ENCODE peak calls at places on chromosomes 13 and 19, in nine cellular contexts. One of them, this sample, is unnamed.

GRCh38 chr13:99005609-99006008 is 27.7 kb upstream of the DOCK9 start:
- DNase-seq in tibial nerve: no peak
- DNase-seq in uterus: no peak
- DNase-seq in esophagus squamous epithelium: no peak
- DNase-seq in astrocyte: no peak
- DNase-seq in GM23338: no peak
- DNase-seq in A673: no peak
- DNase-seq in heart left ventricle: no peak
- DNase-seq in HL-60: no peak
- DNase-seq in this sample: no peak

GRCh38 chr19:39046037-39046821 is 13.9 kb upstream of the FBXO27 start:
- DNase-seq in tibial nerve: no peak
- DNase-seq in uterus: no peak
- DNase-seq in esophagus squamous epithelium: no peak
- DNase-seq in astrocyte: no peak
- DNase-seq in GM23338: peak; percentile 41
- DNase-seq in A673: peak; percentile 82
- DNase-seq in heart left ventricle: no peak
- DNase-seq in HL-60: no peak
- DNase-seq in this sample: no peak

GRCh38 chr13:46345400-46345799 is 41.7 kb downstream of the RUBCNL start:
- DNase-seq in tibial nerve: peak; percentile 21
- DNase-seq in uterus: no peak
- DNase-seq in esophagus squamous epithelium: no peak
- DNase-seq in astrocyte: no peak
- DNase-seq in GM23338: no peak
- DNase-seq in A673: no peak
- DNase-seq in heart left ventricle: no peak
- DNase-seq in HL-60: no peak
- DNase-seq in this sample: no peak

GRCh38 chr13:51793570-51794273 is 10.2 kb downstream of the DHRS12 start:
- DNase-seq in tibial nerve: no peak
- DNase-seq in uterus: no peak
- DNase-seq in esophagus squamous epithelium: no peak
- DNase-seq in astrocyte: peak; percentile 88
- DNase-seq in GM23338: no peak
- DNase-seq in A673: peak; percentile 51
- DNase-seq in heart left ventricle: no peak
- DNase-seq in HL-60: peak; percentile 96
- DNase-seq in this sample: no peak

GRCh38 chr19:4909172-4909896 is at the start of gene UHRF1:
- DNase-seq in tibial nerve: no peak
- DNase-seq in uterus: no peak
- DNase-seq in esophagus squamous epithelium: no peak
- DNase-seq in astrocyte: no peak
- DNase-seq in GM23338: peak; percentile 44
- DNase-seq in A673: peak; percentile 91
- DNase-seq in heart left ventricle: no peak
- DNase-seq in HL-60: peak; percentile 77
- DNase-seq in this sample: no peak

GRCh38 chr19:24078688-24079087 is 8.3 kb upstream of the ZNF254 start:
- DNase-seq in tibial nerve: no peak
- DNase-seq in uterus: no peak
- DNase-seq in esophagus squamous epithelium: no peak
- DNase-seq in astrocyte: no peak
- DNase-seq in GM23338: peak; percentile 80
- DNase-seq in A673: no peak
- DNase-seq in heart left ventricle: no peak
- DNase-seq in HL-60: no peak
- DNase-seq in this sample: no peak

GRCh38 chr19:49347835-49348234 is 12.6 kb downstream of the CD37 start:
- DNase-seq in tibial nerve: no peak
- DNase-seq in uterus: no peak
- DNase-seq in esophagus squamous epithelium: no peak
- DNase-seq in astrocyte: peak; percentile 57
- DNase-seq in GM23338: peak; percentile 85
- DNase-seq in A673: peak; percentile 68
- DNase-seq in heart left ventricle: no peak
- DNase-seq in HL-60: no peak
- DNase-seq in this sample: no peak

GRCh38 chr19:38506723-38507550 is 73.4 kb downstream of the RYR1 start:
- DNase-seq in tibial nerve: no peak
- DNase-seq in uterus: peak; percentile 71
- DNase-seq in esophagus squamous epithelium: peak; percentile 52
- DNase-seq in astrocyte: no peak
- DNase-seq in GM23338: peak; percentile 99
- DNase-seq in A673: peak; percentile 94
- DNase-seq in heart left ventricle: peak; percentile 33
- DNase-seq in HL-60: peak; percentile 68
- DNase-seq in this sample: peak; percentile 90

GRCh38 chr13:27182844-27183497 is 11.4 kb upstream of the USP12 start:
- DNase-seq in tibial nerve: no peak
- DNase-seq in uterus: no peak
- DNase-seq in esophagus squamous epithelium: no peak
- DNase-seq in astrocyte: peak; percentile 91
- DNase-seq in GM23338: no peak
- DNase-seq in A673: no peak
- DNase-seq in heart left ventricle: peak; percentile 69
- DNase-seq in HL-60: no peak
- DNase-seq in this sample: no peak

GRCh38 chr13:77650409-77650808 is 47.1 kb upstream of the SLAIN1 start:
- DNase-seq in tibial nerve: no peak
- DNase-seq in uterus: no peak
- DNase-seq in esophagus squamous epithelium: no peak
- DNase-seq in astrocyte: no peak
- DNase-seq in GM23338: no peak
- DNase-seq in A673: no peak
- DNase-seq in heart left ventricle: no peak
- DNase-seq in HL-60: no peak
- DNase-seq in this sample: no peak

GRCh38 chr13:102881819-102882686 is 36.2 kb downstream of the ERCC5 start:
- DNase-seq in tibial nerve: no peak
- DNase-seq in uterus: no peak
- DNase-seq in esophagus squamous epithelium: no peak
- DNase-seq in astrocyte: no peak
- DNase-seq in GM23338: no peak
- DNase-seq in A673: no peak
- DNase-seq in heart left ventricle: no peak
- DNase-seq in HL-60: no peak
- DNase-seq in this sample: no peak

GRCh38 chr13:102873653-102874052 is 27.8 kb downstream of the ERCC5 start:
- DNase-seq in tibial nerve: no peak
- DNase-seq in uterus: no peak
- DNase-seq in esophagus squamous epithelium: no peak
- DNase-seq in astrocyte: peak; percentile 18
- DNase-seq in GM23338: no peak
- DNase-seq in A673: no peak
- DNase-seq in heart left ventricle: no peak
- DNase-seq in HL-60: no peak
- DNase-seq in this sample: no peak

GRCh38 chr13:102879793-102880499 is 34.1 kb downstream of the ERCC5 start:
- DNase-seq in tibial nerve: no peak
- DNase-seq in uterus: no peak
- DNase-seq in esophagus squamous epithelium: no peak
- DNase-seq in astrocyte: no peak
- DNase-seq in GM23338: no peak
- DNase-seq in A673: no peak
- DNase-seq in heart left ventricle: no peak
- DNase-seq in HL-60: no peak
- DNase-seq in this sample: no peak

GRCh38 chr13:102877285-102877684 is 31.5 kb downstream of the ERCC5 start:
- DNase-seq in tibial nerve: no peak
- DNase-seq in uterus: no peak
- DNase-seq in esophagus squamous epithelium: no peak
- DNase-seq in astrocyte: peak; percentile 63
- DNase-seq in GM23338: no peak
- DNase-seq in A673: no peak
- DNase-seq in heart left ventricle: peak; percentile 46
- DNase-seq in HL-60: no peak
- DNase-seq in this sample: no peak

GRCh38 chr13:102878491-102878890 is 32.7 kb downstream of the ERCC5 start:
- DNase-seq in tibial nerve: no peak
- DNase-seq in uterus: no peak
- DNase-seq in esophagus squamous epithelium: no peak
- DNase-seq in astrocyte: peak; percentile 93
- DNase-seq in GM23338: peak; percentile 18
- DNase-seq in A673: no peak
- DNase-seq in heart left ventricle: no peak
- DNase-seq in HL-60: no peak
- DNase-seq in this sample: no peak
- H3K27ac ChIP-seq in tibial nerve: no peak overlapping the region
- H3K27ac ChIP-seq in uterus: no peak overlapping the region
- H3K27ac ChIP-seq in esophagus squamous epithelium: no peak overlapping the region
- H3K27ac ChIP-seq in astrocyte: peak overlapping the region; percentile 43
- H3K27ac ChIP-seq in GM23338: peak overlapping the region; percentile 45
- H3K27ac ChIP-seq in A673: no peak overlapping the region
- H3K27ac ChIP-seq in heart left ventricle: peak overlapping the region; percentile 16
- H3K27ac ChIP-seq in HL-60: no peak overlapping the region
- H3K27ac ChIP-seq in this sample: no peak overlapping the region

GRCh38 chr19:50870417-50871089 is 2.7 kb upstream of the KLK2 start:
- DNase-seq in tibial nerve: no peak
- DNase-seq in uterus: no peak
- DNase-seq in esophagus squamous epithelium: no peak
- DNase-seq in astrocyte: no peak
- DNase-seq in GM23338: peak; percentile 60
- DNase-seq in A673: no peak
- DNase-seq in heart left ventricle: no peak
- DNase-seq in HL-60: no peak
- DNase-seq in this sample: no peak
- TF ChIP-seq CTCF in tibial nerve: no peak
- TF ChIP-seq CTCF in uterus: no peak
- TF ChIP-seq CTCF in esophagus squamous epithelium: no peak
- TF ChIP-seq CTCF in astrocyte: no peak
- TF ChIP-seq CTCF in GM23338: peak; percentile 84
- TF ChIP-seq CTCF in A673: no peak
- TF ChIP-seq CTCF in heart left ventricle: no peak
- TF ChIP-seq CTCF in HL-60: no peak
- TF ChIP-seq CTCF in this sample: no peak

DNA sequence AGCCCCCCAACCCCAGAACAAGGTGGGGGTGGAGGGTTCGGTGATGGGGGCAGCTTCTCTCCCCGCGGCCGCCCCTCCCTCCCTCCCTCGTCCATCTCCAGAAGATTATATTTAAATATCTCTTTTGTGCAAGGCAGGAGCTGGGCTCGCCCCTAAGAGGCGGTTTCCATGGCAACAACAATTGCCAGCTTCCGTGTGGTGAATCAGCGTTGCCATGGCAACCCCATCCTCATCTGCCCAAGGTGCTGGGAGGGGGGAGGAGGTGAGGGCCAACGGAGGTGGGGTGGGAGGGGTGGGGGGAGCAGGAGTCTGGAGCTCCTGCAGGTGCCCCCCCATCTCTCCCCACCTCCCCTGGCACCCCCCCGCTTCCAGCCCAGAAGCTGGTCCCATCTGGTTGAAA is 46.4 kb downstream of the CELF5 start:
- DNase-seq in tibial nerve: no peak
- DNase-seq in uterus: no peak
- DNase-seq in esophagus squamous epithelium: no peak
- DNase-seq in astrocyte: peak; percentile 18
- DNase-seq in GM23338: peak; percentile 96
- DNase-seq in A673: peak; percentile 84
- DNase-seq in heart left ventricle: no peak
- DNase-seq in HL-60: peak; percentile 20
- DNase-seq in this sample: peak; percentile 51
- H3K27me3 ChIP-seq in tibial nerve: peaks cover 91% of the 10 kb centered on the region
- H3K27me3 ChIP-seq in uterus: peaks cover 6% of the 10 kb centered on the region
- H3K27me3 ChIP-seq in esophagus squamous epithelium: peaks cover 27% of the 10 kb centered on the region
- H3K27me3 ChIP-seq in astrocyte: peaks cover 43% of the 10 kb centered on the region
- H3K27me3 ChIP-seq in GM23338: peaks cover 13% of the 10 kb centered on the region
- H3K27me3 ChIP-seq in A673: peaks cover 17% of the 10 kb centered on the region
- H3K27me3 ChIP-seq in heart left ventricle: peaks cover 12% of the 10 kb centered on the region
- H3K27me3 ChIP-seq in HL-60: peaks cover 20% of the 10 kb centered on the region
- H3K27me3 ChIP-seq in this sample: peaks cover 29% of the 10 kb centered on the region

GRCh38 chr19:1228161-1228560 is 9.6 kb downstream of the CBARP start:
- DNase-seq in tibial nerve: no peak
- DNase-seq in uterus: no peak
- DNase-seq in esophagus squamous epithelium: no peak
- DNase-seq in astrocyte: no peak
- DNase-seq in GM23338: no peak
- DNase-seq in A673: no peak
- DNase-seq in heart left ventricle: no peak
- DNase-seq in HL-60: no peak
- DNase-seq in this sample: no peak
- H3K27ac ChIP-seq in tibial nerve: no peak overlapping the region
- H3K27ac ChIP-seq in uterus: no peak overlapping the region
- H3K27ac ChIP-seq in esophagus squamous epithelium: no peak overlapping the region
- H3K27ac ChIP-seq in astrocyte: no peak overlapping the region
- H3K27ac ChIP-seq in GM23338: peak overlapping the region; percentile 55
- H3K27ac ChIP-seq in A673: no peak overlapping the region
- H3K27ac ChIP-seq in heart left ventricle: no peak overlapping the region
- H3K27ac ChIP-seq in HL-60: no peak overlapping the region
- H3K27ac ChIP-seq in this sample: no peak overlapping the region

DNA sequence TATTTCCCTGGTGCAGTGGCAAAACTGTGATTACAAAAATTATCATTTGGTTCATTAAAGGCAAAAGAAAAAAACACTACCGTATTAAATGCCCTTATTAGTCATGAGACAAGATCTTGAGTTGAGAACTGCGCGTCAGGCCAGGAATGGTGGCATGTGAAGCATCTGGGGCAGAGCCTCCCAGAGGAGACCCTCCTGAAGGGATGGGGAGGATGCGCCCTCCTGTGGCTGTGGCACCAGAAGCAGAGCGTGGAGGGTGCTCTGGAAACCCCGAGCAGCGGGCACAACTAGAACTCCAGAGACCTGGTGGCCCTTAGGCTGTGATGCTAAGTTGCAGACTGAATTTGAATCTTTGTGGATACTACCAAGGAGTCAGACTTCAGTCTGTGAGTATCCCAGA is 11.5 kb downstream of the CUL4A start:
- DNase-seq in tibial nerve: no peak
- DNase-seq in uterus: no peak
- DNase-seq in esophagus squamous epithelium: no peak
- DNase-seq in astrocyte: peak; percentile 8
- DNase-seq in GM23338: peak; percentile 22
- DNase-seq in A673: no peak
- DNase-seq in heart left ventricle: peak; percentile 44
- DNase-seq in HL-60: no peak
- DNase-seq in this sample: peak; percentile 9
- TF ChIP-seq CTCF in tibial nerve: no peak
- TF ChIP-seq CTCF in uterus: no peak
- TF ChIP-seq CTCF in esophagus squamous epithelium: no peak
- TF ChIP-seq CTCF in astrocyte: no peak
- TF ChIP-seq CTCF in GM23338: peak; percentile 50
- TF ChIP-seq CTCF in A673: peak; percentile 47
- TF ChIP-seq CTCF in heart left ventricle: peak; percentile 47
- TF ChIP-seq CTCF in HL-60: no peak
- TF ChIP-seq CTCF in this sample: peak; percentile 10

DNA sequence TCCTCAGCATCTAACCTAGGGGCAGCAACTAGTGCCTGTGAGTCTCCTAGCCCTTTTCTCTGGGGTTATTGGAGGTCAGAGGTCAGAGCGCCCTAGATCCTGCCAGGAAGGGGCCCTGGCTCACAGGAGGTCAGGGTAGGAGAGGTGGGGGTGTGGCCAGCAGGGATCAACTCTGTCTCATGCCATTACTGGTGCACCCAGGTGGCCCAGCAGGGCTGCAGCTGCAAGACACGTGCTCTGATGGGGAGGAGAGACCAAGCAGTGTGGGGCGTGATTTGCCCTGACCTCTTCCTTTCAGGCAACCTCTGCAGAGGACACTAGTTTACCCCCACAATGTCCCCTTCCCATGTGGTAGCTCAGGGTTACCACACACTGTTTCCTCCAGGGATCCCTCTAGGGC is 73.3 kb upstream of the ZNF30 start:
- DNase-seq in tibial nerve: no peak
- DNase-seq in uterus: no peak
- DNase-seq in esophagus squamous epithelium: no peak
- DNase-seq in astrocyte: no peak
- DNase-seq in GM23338: no peak
- DNase-seq in A673: no peak
- DNase-seq in heart left ventricle: no peak
- DNase-seq in HL-60: no peak
- DNase-seq in this sample: no peak
- H3K27me3 ChIP-seq in tibial nerve: no peaks in the 10 kb centered on the region
- H3K27me3 ChIP-seq in uterus: no peaks in the 10 kb centered on the region
- H3K27me3 ChIP-seq in esophagus squamous epithelium: no peaks in the 10 kb centered on the region
- H3K27me3 ChIP-seq in astrocyte: no peaks in the 10 kb centered on the region
- H3K27me3 ChIP-seq in GM23338: peaks cover 2% of the 10 kb centered on the region
- H3K27me3 ChIP-seq in A673: no peaks in the 10 kb centered on the region
- H3K27me3 ChIP-seq in heart left ventricle: no peaks in the 10 kb centered on the region
- H3K27me3 ChIP-seq in HL-60: no peaks in the 10 kb centered on the region
- H3K27me3 ChIP-seq in this sample: no peaks in the 10 kb centered on the region